ENCODE peak calls at places on chromosomes 13 and 19, in eight cellular contexts. One of them, this sample, is unnamed. For H3K4me1, the result is how much of the 10 kb centered on the place peaks cover.

GRCh38 chr13:21150013-21150412 is 26.3 kb downstream of the SKA3 start:
- DNase-seq in adrenal gland: no peak
- DNase-seq in IMR-90: no peak
- DNase-seq in uterus: no peak
- DNase-seq in tibial nerve: no peak
- DNase-seq in naive thymus-derived CD4-positive, alpha-beta T cell: no peak
- DNase-seq in breast epithelium: no peak
- DNase-seq in HCT116: no peak
- DNase-seq in this sample: no peak

GRCh38 chr13:40483601-40484000 is 182.8 kb downstream of the FOXO1 start:
- DNase-seq in adrenal gland: no peak
- DNase-seq in naive thymus-derived CD4-positive, alpha-beta T cell: no peak
- DNase-seq in breast epithelium: no peak
- DNase-seq in uterus: no peak
- DNase-seq in tibial nerve: no peak
- DNase-seq in HCT116: no peak
- DNase-seq in IMR-90: no peak
- DNase-seq in this sample: no peak

GRCh38 chr19:1438933-1439358 is 750 bp downstream of the RPS15 start:
- DNase-seq in tibial nerve: no peak
- DNase-seq in breast epithelium: no peak
- DNase-seq in adrenal gland: no peak
- DNase-seq in naive thymus-derived CD4-positive, alpha-beta T cell: no peak
- DNase-seq in uterus: no peak
- DNase-seq in HCT116: no peak
- DNase-seq in IMR-90: no peak
- DNase-seq in this sample: no peak

GRCh38 chr19:23774156-23774971 is 15.7 kb upstream of the ZNF681 start:
- DNase-seq in IMR-90: no peak
- DNase-seq in naive thymus-derived CD4-positive, alpha-beta T cell: no peak
- DNase-seq in HCT116: no peak
- DNase-seq in tibial nerve: no peak
- DNase-seq in adrenal gland: peak
- DNase-seq in uterus: no peak
- DNase-seq in breast epithelium: no peak
- DNase-seq in this sample: no peak

GRCh38 chr19:1468274-1469199 is 10.5 kb downstream of the C19orf25 start:
- DNase-seq in uterus: no peak
- DNase-seq in breast epithelium: no peak
- DNase-seq in IMR-90: peak
- DNase-seq in adrenal gland: no peak
- DNase-seq in tibial nerve: no peak
- DNase-seq in naive thymus-derived CD4-positive, alpha-beta T cell: no peak
- DNase-seq in HCT116: no peak
- DNase-seq in this sample: no peak

GRCh38 chr19:16537111-16537510 is 5.1 kb downstream of the CHERP start:
- DNase-seq in adrenal gland: no peak
- DNase-seq in tibial nerve: no peak
- DNase-seq in uterus: no peak
- DNase-seq in naive thymus-derived CD4-positive, alpha-beta T cell: no peak
- DNase-seq in breast epithelium: no peak
- DNase-seq in IMR-90: no peak
- DNase-seq in HCT116: no peak
- DNase-seq in this sample: no peak

GRCh38 chr13:109156181-109156935 is 526.9 kb downstream of the MYO16 start:
- DNase-seq in uterus: no peak
- DNase-seq in tibial nerve: no peak
- DNase-seq in IMR-90: peak
- DNase-seq in naive thymus-derived CD4-positive, alpha-beta T cell: no peak
- DNase-seq in adrenal gland: no peak
- DNase-seq in HCT116: no peak
- DNase-seq in breast epithelium: no peak
- DNase-seq in this sample: peak

GRCh38 chr13:75889427-75889826 is 253.3 kb downstream of the LMO7 start:
- DNase-seq in naive thymus-derived CD4-positive, alpha-beta T cell: no peak
- DNase-seq in adrenal gland: no peak
- DNase-seq in HCT116: no peak
- DNase-seq in IMR-90: no peak
- DNase-seq in tibial nerve: no peak
- DNase-seq in uterus: no peak
- DNase-seq in breast epithelium: no peak
- DNase-seq in this sample: no peak

GRCh38 chr13:43946281-43946680 is 66.6 kb downstream of the LACC1 start:
- DNase-seq in IMR-90: no peak
- DNase-seq in HCT116: no peak
- DNase-seq in naive thymus-derived CD4-positive, alpha-beta T cell: no peak
- DNase-seq in breast epithelium: no peak
- DNase-seq in uterus: no peak
- DNase-seq in adrenal gland: no peak
- DNase-seq in tibial nerve: no peak
- DNase-seq in this sample: no peak

GRCh38 chr19:2289714-2290435 is 7.9 kb upstream of the PEAK3 start:
- DNase-seq in tibial nerve: no peak
- DNase-seq in naive thymus-derived CD4-positive, alpha-beta T cell: peak
- DNase-seq in HCT116: no peak
- DNase-seq in adrenal gland: no peak
- DNase-seq in IMR-90: no peak
- DNase-seq in uterus: no peak
- DNase-seq in breast epithelium: no peak
- DNase-seq in this sample: no peak

GRCh38 chr19:13208131-13208963 is 58.1 kb downstream of the IER2 start:
- DNase-seq in breast epithelium: peak
- DNase-seq in adrenal gland: peak
- DNase-seq in naive thymus-derived CD4-positive, alpha-beta T cell: peak
- DNase-seq in uterus: peak
- DNase-seq in HCT116: no peak
- DNase-seq in IMR-90: peak
- DNase-seq in tibial nerve: peak
- DNase-seq in this sample: no peak

GRCh38 chr13:99429670-99430069 is 71.6 kb upstream of the TM9SF2 start:
- DNase-seq in naive thymus-derived CD4-positive, alpha-beta T cell: no peak
- DNase-seq in tibial nerve: no peak
- DNase-seq in IMR-90: no peak
- DNase-seq in uterus: no peak
- DNase-seq in adrenal gland: no peak
- DNase-seq in breast epithelium: no peak
- DNase-seq in HCT116: no peak
- DNase-seq in this sample: no peak
- H3K4me1 ChIP-seq in naive thymus-derived CD4-positive, alpha-beta T cell: under half
- H3K4me1 ChIP-seq in tibial nerve: under half
- H3K4me1 ChIP-seq in IMR-90: under half
- H3K4me1 ChIP-seq in uterus: under half
- H3K4me1 ChIP-seq in adrenal gland: under half
- H3K4me1 ChIP-seq in breast epithelium: under half
- H3K4me1 ChIP-seq in HCT116: under half
- H3K4me1 ChIP-seq in this sample: under half

DNA sequence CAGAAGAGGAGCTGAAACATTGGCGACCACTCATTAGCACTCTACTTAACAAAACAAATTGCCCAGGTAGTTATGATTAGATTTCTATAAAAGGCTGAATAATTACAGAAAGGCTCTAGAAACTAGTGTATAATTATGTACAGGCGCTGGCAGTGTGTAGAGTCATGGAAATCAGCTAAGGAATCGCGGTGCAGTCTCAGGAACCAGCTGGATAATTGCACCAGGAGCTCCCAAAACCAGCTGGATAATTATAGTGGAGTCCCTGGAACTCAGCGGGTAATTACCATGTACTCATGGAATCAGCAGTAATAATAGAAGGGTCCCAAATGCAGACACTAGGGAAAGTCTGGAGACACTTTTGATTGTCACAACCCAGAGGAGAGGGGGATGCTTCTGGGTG is 23.2 kb upstream of the TTYH1 start:
- DNase-seq in HCT116: no peak
- DNase-seq in uterus: no peak
- DNase-seq in IMR-90: no peak
- DNase-seq in naive thymus-derived CD4-positive, alpha-beta T cell: no peak
- DNase-seq in adrenal gland: no peak
- DNase-seq in breast epithelium: no peak
- DNase-seq in tibial nerve: no peak
- DNase-seq in this sample: no peak
- H3K4me1 ChIP-seq in HCT116: under half
- H3K4me1 ChIP-seq in uterus: under half
- H3K4me1 ChIP-seq in IMR-90: under half
- H3K4me1 ChIP-seq in naive thymus-derived CD4-positive, alpha-beta T cell: under half
- H3K4me1 ChIP-seq in adrenal gland: under half
- H3K4me1 ChIP-seq in breast epithelium: under half
- H3K4me1 ChIP-seq in tibial nerve: under half
- H3K4me1 ChIP-seq in this sample: under half

GRCh38 chr19:54206030-54206830 is 5.6 kb downstream of the RPS9 start:
- DNase-seq in adrenal gland: no peak
- DNase-seq in breast epithelium: no peak
- DNase-seq in tibial nerve: no peak
- DNase-seq in HCT116: no peak
- DNase-seq in IMR-90: no peak
- DNase-seq in uterus: no peak
- DNase-seq in naive thymus-derived CD4-positive, alpha-beta T cell: no peak
- DNase-seq in this sample: no peak
- H3K4me1 ChIP-seq in adrenal gland: half or more
- H3K4me1 ChIP-seq in breast epithelium: under half
- H3K4me1 ChIP-seq in tibial nerve: half or more
- H3K4me1 ChIP-seq in HCT116: half or more
- H3K4me1 ChIP-seq in IMR-90: under half
- H3K4me1 ChIP-seq in uterus: under half
- H3K4me1 ChIP-seq in naive thymus-derived CD4-positive, alpha-beta T cell: half or more
- H3K4me1 ChIP-seq in this sample: under half

DNA sequence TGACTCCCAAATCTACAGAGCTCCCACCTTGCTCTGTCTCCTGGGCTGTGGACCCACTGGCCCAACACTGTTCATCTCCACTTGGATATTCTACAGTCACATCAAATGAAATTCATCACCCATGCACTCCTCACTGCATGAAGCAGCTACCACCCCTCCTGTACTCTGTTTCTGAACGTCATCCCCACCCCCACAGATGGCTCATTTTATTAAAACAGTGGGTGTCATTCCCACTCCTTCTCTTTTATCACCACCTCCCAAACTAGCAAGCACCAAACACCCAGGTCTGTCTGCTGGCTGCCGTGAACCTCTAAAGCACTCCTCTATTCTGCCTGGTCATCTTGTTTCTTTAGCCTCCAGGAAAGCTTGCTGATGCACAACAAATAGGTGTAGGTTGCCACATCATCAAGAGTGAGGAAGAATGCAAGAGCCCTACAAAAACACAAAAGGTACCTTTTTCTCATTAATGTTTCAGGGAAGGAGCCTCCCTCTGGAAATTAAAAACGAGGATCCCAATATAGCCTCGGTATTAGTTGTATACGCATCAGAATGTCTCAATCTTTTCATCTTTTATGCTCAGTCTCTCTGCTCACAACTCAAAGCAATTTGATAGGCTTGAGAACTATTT is 91.8 kb downstream of the MIPEP start:
- DNase-seq in breast epithelium: no peak
- DNase-seq in adrenal gland: no peak
- DNase-seq in naive thymus-derived CD4-positive, alpha-beta T cell: no peak
- DNase-seq in HCT116: no peak
- DNase-seq in tibial nerve: no peak
- DNase-seq in uterus: no peak
- DNase-seq in IMR-90: no peak
- DNase-seq in this sample: no peak
- H3K4me1 ChIP-seq in breast epithelium: under half
- H3K4me1 ChIP-seq in adrenal gland: under half
- H3K4me1 ChIP-seq in naive thymus-derived CD4-positive, alpha-beta T cell: under half
- H3K4me1 ChIP-seq in HCT116: under half
- H3K4me1 ChIP-seq in tibial nerve: under half
- H3K4me1 ChIP-seq in uterus: under half
- H3K4me1 ChIP-seq in IMR-90: under half
- H3K4me1 ChIP-seq in this sample: under half

GRCh38 chr19:41328818-41329220 is 18.8 kb downstream of the CCDC97 start:
- DNase-seq in IMR-90: no peak
- DNase-seq in adrenal gland: no peak
- DNase-seq in HCT116: no peak
- DNase-seq in breast epithelium: no peak
- DNase-seq in uterus: no peak
- DNase-seq in tibial nerve: no peak
- DNase-seq in naive thymus-derived CD4-positive, alpha-beta T cell: no peak
- DNase-seq in this sample: no peak
- H3K4me1 ChIP-seq in IMR-90: under half
- H3K4me1 ChIP-seq in adrenal gland: under half
- H3K4me1 ChIP-seq in HCT116: under half
- H3K4me1 ChIP-seq in breast epithelium: under half
- H3K4me1 ChIP-seq in uterus: under half
- H3K4me1 ChIP-seq in tibial nerve: under half
- H3K4me1 ChIP-seq in naive thymus-derived CD4-positive, alpha-beta T cell: under half
- H3K4me1 ChIP-seq in this sample: under half

GRCh38 chr19:39941151-39941550 is 6.7 kb upstream of the FCGBP start:
- DNase-seq in naive thymus-derived CD4-positive, alpha-beta T cell: no peak
- DNase-seq in HCT116: no peak
- DNase-seq in adrenal gland: no peak
- DNase-seq in tibial nerve: no peak
- DNase-seq in IMR-90: no peak
- DNase-seq in breast epithelium: no peak
- DNase-seq in uterus: no peak
- DNase-seq in this sample: no peak
- H3K4me1 ChIP-seq in naive thymus-derived CD4-positive, alpha-beta T cell: half or more
- H3K4me1 ChIP-seq in HCT116: under half
- H3K4me1 ChIP-seq in adrenal gland: under half
- H3K4me1 ChIP-seq in tibial nerve: under half
- H3K4me1 ChIP-seq in IMR-90: under half
- H3K4me1 ChIP-seq in breast epithelium: under half
- H3K4me1 ChIP-seq in uterus: under half
- H3K4me1 ChIP-seq in this sample: under half

DNA sequence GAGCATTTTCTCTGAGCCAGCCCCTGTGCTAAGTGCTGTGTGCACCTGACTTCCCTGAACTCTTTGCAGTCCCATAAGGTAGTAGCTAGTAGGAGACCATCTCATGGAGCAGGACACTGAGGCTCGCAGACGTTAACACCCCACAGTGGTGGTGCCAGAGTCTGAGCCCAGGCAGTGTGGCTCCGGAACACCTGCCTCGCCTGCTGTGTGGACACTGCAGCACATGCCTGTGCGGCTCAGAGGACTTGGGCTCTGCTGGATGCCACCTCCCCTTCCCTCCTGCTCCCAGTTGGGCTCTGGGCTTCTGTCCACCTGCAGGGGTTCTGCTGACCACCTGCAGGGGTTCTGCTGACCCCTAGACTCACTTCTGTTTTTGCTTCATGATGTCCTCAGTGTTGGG is 27.0 kb upstream of the SIGLEC11 start:
- DNase-seq in adrenal gland: no peak
- DNase-seq in IMR-90: no peak
- DNase-seq in naive thymus-derived CD4-positive, alpha-beta T cell: no peak
- DNase-seq in uterus: no peak
- DNase-seq in tibial nerve: no peak
- DNase-seq in breast epithelium: no peak
- DNase-seq in HCT116: no peak
- DNase-seq in this sample: no peak
- H3K4me1 ChIP-seq in adrenal gland: under half
- H3K4me1 ChIP-seq in IMR-90: under half
- H3K4me1 ChIP-seq in naive thymus-derived CD4-positive, alpha-beta T cell: under half
- H3K4me1 ChIP-seq in uterus: under half
- H3K4me1 ChIP-seq in tibial nerve: under half
- H3K4me1 ChIP-seq in breast epithelium: under half
- H3K4me1 ChIP-seq in HCT116: under half
- H3K4me1 ChIP-seq in this sample: under half

DNA sequence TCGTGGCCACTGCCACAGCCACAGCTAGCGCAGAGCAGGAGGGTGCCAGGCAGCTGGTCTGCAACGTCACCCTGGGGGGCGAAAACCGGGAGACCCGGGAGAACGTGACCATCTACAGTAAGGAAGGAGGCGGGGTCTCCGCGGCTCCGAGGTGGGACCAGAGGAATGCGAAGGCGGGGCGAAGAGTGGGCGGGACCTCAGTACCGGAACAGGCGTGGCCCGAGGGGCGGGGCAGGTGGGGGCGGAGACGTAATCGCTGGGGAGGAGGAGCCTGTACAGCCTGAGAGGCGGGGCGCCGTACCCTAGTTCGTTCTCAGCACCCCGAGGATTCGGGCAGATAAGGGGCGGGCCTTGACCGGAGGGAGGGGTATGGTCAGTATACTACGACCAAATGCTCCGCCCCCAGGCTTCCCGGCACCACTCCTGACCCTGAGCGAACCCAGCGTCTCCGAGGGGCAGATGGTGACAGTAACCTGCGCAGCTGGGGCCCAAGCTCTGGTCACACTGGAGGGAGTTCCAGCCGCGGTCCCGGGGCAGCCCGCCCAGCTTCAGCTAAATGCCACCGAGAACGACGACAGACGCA is 2.5 kb downstream of the ICAM5 start:
- DNase-seq in IMR-90: peak
- DNase-seq in adrenal gland: peak
- DNase-seq in uterus: peak
- DNase-seq in tibial nerve: peak
- DNase-seq in HCT116: peak
- DNase-seq in naive thymus-derived CD4-positive, alpha-beta T cell: peak
- DNase-seq in breast epithelium: peak
- DNase-seq in this sample: peak
- H3K4me1 ChIP-seq in IMR-90: under half
- H3K4me1 ChIP-seq in adrenal gland: under half
- H3K4me1 ChIP-seq in uterus: under half
- H3K4me1 ChIP-seq in tibial nerve: half or more
- H3K4me1 ChIP-seq in HCT116: under half
- H3K4me1 ChIP-seq in naive thymus-derived CD4-positive, alpha-beta T cell: half or more
- H3K4me1 ChIP-seq in breast epithelium: under half
- H3K4me1 ChIP-seq in this sample: under half

This sample was measured in foreskin keratinocyte.